ENCODE peak calls at places on chromosomes 13 and 19, in six cellular contexts. J is type B pancreatic cell, F is GM20000, Z is WTC11, C is mucosa of descending colon, E is right lobe of liver. Q is an unnamed sample.

GRCh38 chr19:8158411-8159074 is 9.2 kb upstream of the FBN3 start:
- DNase-seq in J (no peak), F (peak), Z (peak), C (no peak), E (peak), Q (peak)

GRCh38 chr13:21684576-21684975 is 13.7 kb downstream of the FGF9 start:
- DNase-seq in J (no peak), F (no peak), Z (no peak), C (no peak), E (no peak), Q (no peak)

GRCh38 chr19:57267294-57267693 is 13.0 kb upstream of the ZNF460 start:
- DNase-seq in J (no peak), F (no peak), Z (no peak), C (no peak), E (no peak), Q (no peak)

GRCh38 chr13:65468628-65469027 is 1761.5 kb downstream of the PCDH9 start:
- DNase-seq in J (no peak), F (no peak), Z (no peak), C (no peak), E (no peak), Q (no peak)

GRCh38 chr13:60051754-60052153 is 112.0 kb downstream of the DIAPH3 start:
- DNase-seq in J (no peak), F (no peak), Z (no peak), C (no peak), E (no peak), Q (no peak)

GRCh38 chr13:30142502-30143211 is 164.7 kb downstream of the KATNAL1 start:
- DNase-seq in J (no peak), F (no peak), Z (no peak), C (no peak), E (no peak), Q (peak)

GRCh38 chr13:98535501-98536357 is 41.2 kb downstream of the STK24 start:
- DNase-seq in J (no peak), F (no peak), Z (no peak), C (no peak), E (no peak), Q (peak)

GRCh38 chr13:49935171-49936084 is 712 bp downstream of the SPRYD7 start:
- DNase-seq in J (no peak), F (peak), Z (peak), C (no peak), E (no peak), Q (peak)

GRCh38 chr13:52024481-52024880 is at the start of gene UTP14C:
- DNase-seq in J (no peak), F (no peak), Z (no peak), C (no peak), E (no peak), Q (no peak)

GRCh38 chr13:51298812-51299211 is 40.7 kb upstream of the SERPINE3 start:
- DNase-seq in J (no peak), F (no peak), Z (no peak), C (no peak), E (no peak), Q (no peak)

GRCh38 chr13:28136916-28137315 is 1.4 kb upstream of the PAN3 start:
- DNase-seq in J (no peak), F (peak), Z (no peak), C (no peak), E (no peak), Q (no peak)

GRCh38 chr19:7471696-7472620 is 16.9 kb downstream of the PEX11G start:
- DNase-seq in J (no peak), F (peak), Z (no peak), C (no peak), E (no peak), Q (no peak)

GRCh38 chr13:99640260-99640659 is 139.0 kb downstream of the TM9SF2 start:
- DNase-seq in J (no peak), F (no peak), Z (no peak), C (no peak), E (no peak), Q (no peak)

GRCh38 chr19:10975374-10976036 is 14.7 kb downstream of the SMARCA4 start:
- DNase-seq in J (no peak), F (no peak), Z (no peak), C (no peak), E (no peak), Q (no peak)

GRCh38 chr13:29362849-29363604 is 232.5 kb downstream of the SLC7A1 start:
- DNase-seq in J (no peak), F (peak), Z (peak), C (no peak), E (no peak), Q (peak)

GRCh38 chr13:59665736-59666135 is 498.0 kb downstream of the DIAPH3 start:
- DNase-seq in J (no peak), F (no peak), Z (no peak), C (no peak), E (no peak), Q (no peak)

GRCh38 chr13:97108535-97108910 is 113.6 kb upstream of the MBNL2 start:
- DNase-seq in J (no peak), F (no peak), Z (no peak), C (no peak), E (no peak), Q (no peak)

GRCh38 chr13:89199138-89199537 is 1528.0 kb downstream of the SLITRK5 start:
- DNase-seq in J (no peak), F (no peak), Z (no peak), C (no peak), E (no peak), Q (peak)

GRCh38 chr19:8609210-8610040 is 1.1 kb downstream of the ADAMTS10 start:
- DNase-seq in J (peak), F (peak), Z (peak), C (no peak), E (peak), Q (no peak)

GRCh38 chr13:114041493-114041892 is 67.6 kb upstream of the C13orf46 start:
- DNase-seq in J (no peak), F (no peak), Z (no peak), C (no peak), E (no peak), Q (no peak)

GRCh38 chr19:3982701-3983541 is 2.3 kb downstream of the EEF2 start:
- DNase-seq in J (no peak), F (no peak), Z (no peak), C (peak), E (peak), Q (peak)

GRCh38 chr13:31009166-31009565 is 76.7 kb downstream of the TEX26 start:
- DNase-seq in J (no peak), F (no peak), Z (no peak), C (no peak), E (no peak), Q (peak)

GRCh38 chr13:78601124-78601885 is 2.0 kb downstream of the POU4F1 start:
- DNase-seq in J (no peak), F (peak), Z (peak), C (no peak), E (no peak), Q (no peak)

GRCh38 chr19:46661020-46661731 is at the start of gene DACT3:
- DNase-seq in J (peak), F (peak), Z (peak), C (peak), E (peak), Q (peak)
- TF ChIP-seq CTCF in J (no peak), F (no peak), Z (no peak), C (no peak), E (peak), Q (no peak)

GRCh38 chr19:41892173-41892902 is 9.4 kb downstream of the ARHGEF1 start:
- DNase-seq in J (no peak), F (no peak), Z (no peak), C (peak), E (no peak), Q (no peak)
- TF ChIP-seq CTCF in J (no peak), F (no peak), Z (no peak), C (no peak), E (no peak), Q (no peak)

DNA sequence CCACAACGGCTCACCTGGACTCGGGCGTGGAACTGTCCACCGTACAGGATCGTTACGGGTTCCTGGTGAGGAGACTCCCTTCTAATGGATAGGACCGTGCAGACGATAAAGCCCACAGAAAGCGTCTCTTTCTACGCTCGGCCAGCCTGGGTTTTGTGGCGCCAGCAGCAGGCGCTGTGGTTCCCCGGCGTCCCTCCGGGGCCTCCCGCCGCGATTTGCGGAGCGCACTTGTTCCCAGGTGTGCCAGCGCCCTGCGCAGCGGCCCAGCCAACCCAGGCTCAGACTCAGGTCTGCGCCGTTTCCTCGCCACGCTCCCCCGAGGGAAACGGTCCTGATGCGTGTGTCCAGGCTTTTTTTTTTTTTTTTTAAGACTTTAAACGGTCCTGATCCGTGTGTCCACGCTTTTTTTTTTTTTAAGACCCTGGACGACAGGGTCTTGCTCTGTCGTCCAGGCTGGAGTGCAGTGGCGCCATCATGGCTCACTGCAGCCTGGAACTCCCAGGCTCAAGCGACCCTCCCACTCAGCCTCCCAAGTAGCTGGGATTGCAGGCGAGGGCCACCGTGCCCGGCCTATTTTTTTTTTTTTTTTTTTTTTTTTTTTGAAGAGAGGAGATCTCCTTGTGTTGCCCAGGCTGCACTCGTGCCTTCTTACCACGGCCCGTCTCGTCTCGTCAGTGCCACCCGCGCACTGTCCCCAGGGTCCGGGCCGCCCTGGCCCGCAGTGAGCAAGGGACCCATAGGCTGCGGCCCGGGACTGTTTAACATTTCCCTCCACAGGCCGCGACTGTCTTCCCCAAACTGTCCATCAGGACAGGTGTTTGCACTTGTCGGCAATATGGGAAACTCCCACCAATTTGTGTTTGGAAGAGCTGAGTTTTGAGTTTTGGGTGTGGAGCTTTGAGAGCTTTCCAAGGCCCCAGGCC is 23.8 kb downstream of the GJA3 start:
- DNase-seq in J (peak), F (peak), Z (peak), C (no peak), E (peak), Q (no peak)
- TF ChIP-seq CTCF in J (peak), F (peak), Z (no peak), C (no peak), E (peak), Q (peak)

GRCh38 chr19:44807652-44808462 is 1.0 kb upstream of the BCAM start:
- DNase-seq in J (no peak), F (peak), Z (peak), C (no peak), E (peak), Q (peak)
- TF ChIP-seq CTCF in J (peak), F (no peak), Z (no peak), C (no peak), E (peak), Q (peak)

DNA sequence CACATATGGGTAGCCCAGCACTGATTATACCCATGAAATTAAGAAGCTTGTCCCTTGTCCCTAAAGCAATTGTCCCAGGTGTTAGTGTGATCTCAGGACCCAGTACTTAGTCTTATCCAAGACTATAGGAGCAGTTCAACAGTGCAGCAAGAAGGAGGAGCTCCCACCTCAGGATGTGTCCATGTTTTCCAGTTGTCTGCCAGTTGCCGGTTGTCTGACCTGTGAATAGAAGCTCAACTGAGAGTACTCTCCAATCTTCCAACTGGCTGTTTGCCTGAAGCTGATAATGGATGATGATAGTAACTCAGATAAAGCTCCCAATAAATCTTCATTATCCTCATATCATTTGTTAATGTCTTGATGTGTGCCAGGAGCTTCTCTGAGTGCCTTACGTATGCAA is 107.2 kb upstream of the HTR2A start:
- DNase-seq in J (no peak), F (no peak), Z (no peak), C (no peak), E (no peak), Q (no peak)
- TF ChIP-seq CTCF in J (no peak), F (no peak), Z (no peak), C (no peak), E (no peak), Q (no peak)

GRCh38 chr19:29259153-29259552 is 46.2 kb upstream of the UQCRFS1 start:
- DNase-seq in J (no peak), F (no peak), Z (no peak), C (no peak), E (no peak), Q (no peak)
- TF ChIP-seq CTCF in J (peak), F (peak), Z (no peak), C (no peak), E (no peak), Q (no peak)

DNA sequence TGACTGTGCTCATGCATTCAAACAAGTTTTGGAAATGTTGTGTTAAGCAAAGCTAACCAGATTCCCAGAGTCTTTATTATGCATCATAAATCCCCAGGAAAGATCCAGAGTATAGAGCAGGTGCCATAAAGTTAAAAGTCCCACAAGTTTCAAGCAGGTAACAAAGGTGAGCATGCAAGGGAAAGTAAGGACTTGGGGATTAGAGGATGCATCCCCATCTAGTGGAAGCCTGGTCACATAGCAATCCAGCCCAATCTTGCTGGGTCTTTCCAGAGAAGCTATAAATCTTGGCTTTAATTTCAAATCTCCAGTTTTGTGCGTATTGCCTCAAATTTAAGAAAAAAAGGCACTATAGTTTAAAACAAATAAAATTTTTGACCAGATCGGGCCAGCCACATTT is 72.7 kb downstream of the ZNF254 start:
- DNase-seq in J (no peak), F (no peak), Z (no peak), C (no peak), E (no peak), Q (peak)
- TF ChIP-seq CTCF in J (peak), F (no peak), Z (no peak), C (peak), E (peak), Q (no peak)

GRCh38 chr13:81990652-81991051 is 1649.7 kb upstream of the SPRY2 start:
- DNase-seq in J (no peak), F (no peak), Z (no peak), C (no peak), E (no peak), Q (no peak)
- TF ChIP-seq CTCF in J (no peak), F (no peak), Z (no peak), C (no peak), E (no peak), Q (no peak)

DNA sequence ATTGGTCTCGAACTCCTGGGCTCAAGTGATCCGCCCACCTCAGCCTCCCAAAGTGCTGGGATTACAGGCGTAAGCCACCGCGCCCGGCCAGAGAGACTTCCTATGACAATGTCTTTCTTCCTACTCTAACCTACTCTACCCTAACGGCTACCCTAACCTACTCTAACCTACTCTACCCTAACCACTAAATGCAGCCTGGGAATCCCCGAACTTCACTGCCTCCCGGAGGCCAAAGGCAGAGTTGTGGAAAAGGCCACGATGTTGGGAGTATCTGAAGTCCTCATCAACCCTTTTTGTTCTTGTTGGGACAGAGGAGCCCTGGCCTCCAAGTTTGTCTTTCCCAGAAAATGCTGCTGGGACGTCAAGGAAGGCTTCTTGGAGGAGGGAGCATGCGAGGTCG is 967 bp upstream of the NR2C2AP start:
- DNase-seq in J (no peak), F (no peak), Z (peak), C (no peak), E (no peak), Q (no peak)
- TF ChIP-seq CTCF in J (no peak), F (no peak), Z (no peak), C (no peak), E (no peak), Q (no peak)